ENCODE peak calls at places on chromosomes 12 and 14, in seven cellular contexts. C is fibroblast of villous mesenchyme; D is stimulated activated CD4-positive, alpha-beta T cell treated with anti-CD3 and anti-CD28 coated beads, Interleukin-1b, Interleukin-23, amount 100 ng/mL, for 1 hour; Z is Jurkat, Clone E6-1; V is natural killer cell; M is GM12865; Q is GM04504. B is an unnamed sample.
A peak's percentile ranks its signal among the peaks of the same experiment; 100 is the strongest.

GRCh38 chr12:47744005-47744651 is 14.6 kb downstream of the RAPGEF3 start:
- DNase-seq in C (no peak), D (peak; percentile 33), Z (no peak), V (no peak), M (peak; percentile 49), Q (no peak), B (peak; percentile 59)

GRCh38 chr12:29691146-29691854 is 92.4 kb downstream of the TMTC1 start:
- DNase-seq in C (no peak), D (no peak), Z (no peak), V (no peak), M (peak; percentile 43), Q (no peak), B (no peak)

GRCh38 chr14:76929927-76930326 is 98.6 kb downstream of the IRF2BPL start:
- DNase-seq in C (no peak), D (no peak), Z (peak; percentile 88), V (no peak), M (peak; percentile 50), Q (no peak), B (no peak)

GRCh38 chr12:121538699-121539061 is 42.1 kb downstream of the KDM2B start:
- DNase-seq in C (no peak), D (no peak), Z (no peak), V (no peak), M (peak; percentile 76), Q (no peak), B (no peak)

GRCh38 chr12:11978985-11979384 is 91.8 kb upstream of the BCL2L14 start:
- DNase-seq in C (no peak), D (no peak), Z (no peak), V (no peak), M (no peak), Q (no peak), B (no peak)

GRCh38 chr14:42140831-42141279 is 534.2 kb downstream of the LRFN5 start:
- DNase-seq in C (peak; percentile 45), D (no peak), Z (no peak), V (no peak), M (no peak), Q (peak; percentile 4), B (no peak)

GRCh38 chr14:38762436-38762835 is 340.6 kb downstream of the SEC23A start:
- DNase-seq in C (no peak), D (no peak), Z (no peak), V (no peak), M (no peak), Q (peak; percentile 18), B (no peak)

GRCh38 chr12:90250766-90251165 is 542.1 kb upstream of the ATP2B1 start:
- DNase-seq in C (no peak), D (no peak), Z (no peak), V (no peak), M (peak; percentile 7), Q (no peak), B (no peak)

GRCh38 chr12:102182635-102183034 is 15.0 kb downstream of the PMCH start:
- DNase-seq in C (no peak), D (no peak), Z (no peak), V (no peak), M (no peak), Q (no peak), B (no peak)

GRCh38 chr14:35147711-35148110 is 25.4 kb downstream of the PRORP start:
- DNase-seq in C (no peak), D (no peak), Z (no peak), V (no peak), M (no peak), Q (no peak), B (no peak)

GRCh38 chr14:95098984-95099599 is 58.2 kb downstream of the DICER1 start:
- DNase-seq in C (peak; percentile 76), D (no peak), Z (peak; percentile 60), V (peak; percentile 21), M (peak; percentile 23), Q (peak; percentile 50), B (no peak)

GRCh38 chr14:90797919-90798318 is 18.3 kb downstream of the TTC7B start:
- DNase-seq in C (no peak), D (no peak), Z (no peak), V (no peak), M (no peak), Q (no peak), B (no peak)

GRCh38 chr12:99985631-99986030 is 895 bp upstream of the ANKS1B start:
- DNase-seq in C (no peak), D (no peak), Z (no peak), V (no peak), M (no peak), Q (no peak), B (no peak)